ENCODE peak calls at places on chromosomes 11 and 22, in eight cellular contexts. P, Y, E, A, T, O, F and Q are unnamed samples.

GRCh38 chr11:98104249-98104648 is 916.5 kb upstream of the CNTN5 start:
- DNase-seq in P (no peak), Y (no peak), E (no peak), A (no peak), T (no peak), O (no peak), F (no peak), Q (no peak)

GRCh38 chr11:8080674-8081590 is at the start of gene TUB:
- DNase-seq in P (no peak), Y (no peak), E (no peak), A (no peak), T (no peak), O (no peak), F (no peak), Q (no peak)

GRCh38 chr11:62925745-62926668 is 4.8 kb upstream of the CHRM1 start:
- DNase-seq in P (no peak), Y (no peak), E (no peak), A (no peak), T (no peak), O (no peak), F (no peak), Q (no peak)

GRCh38 chr11:113176971-113177370 is 137.4 kb upstream of the TTC12 start:
- DNase-seq in P (no peak), Y (no peak), E (no peak), A (no peak), T (peak), O (no peak), F (no peak), Q (no peak)

GRCh38 chr11:88377661-88378060 is 40.1 kb upstream of the CTSC start:
- DNase-seq in P (no peak), Y (no peak), E (no peak), A (no peak), T (no peak), O (no peak), F (no peak), Q (no peak)

GRCh38 chr22:23556026-23556620 is 24.0 kb downstream of the IGLL1 start:
- DNase-seq in P (no peak), Y (no peak), E (no peak), A (no peak), T (no peak), O (no peak), F (peak), Q (no peak)

GRCh38 chr22:46079093-46079860 is 71.0 kb upstream of the PPARA start:
- DNase-seq in P (no peak), Y (no peak), E (no peak), A (no peak), T (no peak), O (no peak), F (peak), Q (no peak)

GRCh38 chr22:32335471-32335870 is 22.2 kb upstream of the RFPL3 start:
- DNase-seq in P (no peak), Y (no peak), E (no peak), A (no peak), T (no peak), O (no peak), F (peak), Q (no peak)

GRCh38 chr11:15918212-15918611 is 438.1 kb downstream of the SOX6 start:
- DNase-seq in P (no peak), Y (no peak), E (no peak), A (no peak), T (no peak), O (peak), F (peak), Q (no peak)

GRCh38 chr11:80898910-80899309 is 1458.1 kb upstream of the TENM4 start:
- DNase-seq in P (no peak), Y (no peak), E (no peak), A (no peak), T (no peak), O (no peak), F (no peak), Q (no peak)

GRCh38 chr11:20089796-20090653 is 70.2 kb downstream of the DBX1 start:
- DNase-seq in P (no peak), Y (no peak), E (no peak), A (no peak), T (no peak), O (peak), F (no peak), Q (no peak)

GRCh38 chr11:47765086-47765485 is 2.1 kb downstream of the FNBP4 start:
- DNase-seq in P (no peak), Y (no peak), E (no peak), A (no peak), T (no peak), O (no peak), F (no peak), Q (no peak)

GRCh38 chr11:7604331-7604973 is 68.8 kb downstream of the CYB5R2 start:
- DNase-seq in P (no peak), Y (no peak), E (no peak), A (no peak), T (no peak), O (no peak), F (no peak), Q (no peak)

GRCh38 chr11:10067629-10068300 is 226.3 kb downstream of the SBF2 start:
- DNase-seq in P (no peak), Y (no peak), E (no peak), A (no peak), T (no peak), O (no peak), F (no peak), Q (no peak)

GRCh38 chr11:124724854-124725718 is 14.7 kb upstream of the NRGN start:
- DNase-seq in P (no peak), Y (no peak), E (no peak), A (no peak), T (no peak), O (no peak), F (no peak), Q (no peak)

GRCh38 chr11:61621917-61622585 is 41.2 kb upstream of the SYT7 start:
- DNase-seq in P (no peak), Y (no peak), E (no peak), A (no peak), T (no peak), O (no peak), F (no peak), Q (no peak)

GRCh38 chr11:16611395-16612233 is 126.8 kb upstream of the C11orf58 start:
- DNase-seq in P (no peak), Y (peak), E (no peak), A (no peak), T (no peak), O (no peak), F (no peak), Q (no peak)

GRCh38 chr11:36509265-36509664 is 807 bp downstream of the TRAF6 start:
- DNase-seq in P (no peak), Y (no peak), E (peak), A (no peak), T (no peak), O (no peak), F (no peak), Q (no peak)

GRCh38 chr11:129866328-129866727 is 29.1 kb downstream of the NFRKB start:
- DNase-seq in P (no peak), Y (no peak), E (no peak), A (no peak), T (no peak), O (no peak), F (no peak), Q (no peak)

GRCh38 chr11:117497206-117497951 is 169.7 kb downstream of the CEP164 start:
- DNase-seq in P (no peak), Y (peak), E (no peak), A (no peak), T (no peak), O (no peak), F (no peak), Q (no peak)

GRCh38 chr11:62496676-62497075 is 49.9 kb downstream of the AHNAK start:
- DNase-seq in P (no peak), Y (no peak), E (no peak), A (no peak), T (no peak), O (no peak), F (no peak), Q (no peak)

GRCh38 chr22:45627489-45628233 is 44.0 kb upstream of the ATXN10 start:
- DNase-seq in P (no peak), Y (no peak), E (no peak), A (no peak), T (no peak), O (no peak), F (no peak), Q (no peak)

GRCh38 chr22:30655532-30655931 is 12.1 kb downstream of the DUSP18 start:
- DNase-seq in P (no peak), Y (no peak), E (no peak), A (no peak), T (no peak), O (no peak), F (no peak), Q (no peak)

GRCh38 chr11:20594274-20595061 is 4.9 kb upstream of the SLC6A5 start:
- DNase-seq in P (no peak), Y (no peak), E (no peak), A (no peak), T (no peak), O (no peak), F (no peak), Q (no peak)

GRCh38 chr11:12284321-12285050 is 92.9 kb upstream of the PARVA start:
- DNase-seq in P (no peak), Y (no peak), E (no peak), A (no peak), T (peak), O (no peak), F (peak), Q (no peak)